ENCODE peak calls at places on chromosomes 7 and 10, in six cellular contexts. Z, L, Q, J, V and A are unnamed samples.

GRCh38 chr7:138434458-138435093 is 25.5 kb upstream of the TRIM24 start:
- DNase-seq in L (no peak), V (no peak), Z (no peak), J (no peak), Q (no peak), A (no peak)

GRCh38 chr7:54252256-54253035 is 289.7 kb upstream of the VSTM2A start:
- DNase-seq in L (no peak), Q (peak), V (no peak), Z (peak), J (no peak), A (no peak)

GRCh38 chr10:72276013-72276387 is 2.3 kb downstream of the DDIT4 start:
- DNase-seq in L (peak), J (no peak), V (no peak), Z (no peak), Q (no peak), A (no peak)

GRCh38 chr10:7561216-7561893 is 105.4 kb downstream of the ITIH5 start:
- DNase-seq in Q (no peak), V (no peak), J (no peak), L (no peak), Z (no peak), A (no peak)

GRCh38 chr7:158847451-158847866 is 8.9 kb upstream of the DYNC2I1 start:
- DNase-seq in V (peak), Q (no peak), J (no peak), Z (no peak), L (no peak), A (no peak)

GRCh38 chr10:102410427-102411073 is 8.0 kb downstream of the PSD start:
- DNase-seq in V (no peak), Z (no peak), L (no peak), Q (no peak), J (peak), A (no peak)

GRCh38 chr7:96330193-96330592 is 8.3 kb upstream of the SLC25A13 start:
- DNase-seq in V (no peak), J (no peak), L (no peak), Q (no peak), Z (no peak), A (no peak)

GRCh38 chr10:95350212-95350829 is 59.5 kb upstream of the PDLIM1 start:
- DNase-seq in Q (no peak), J (no peak), L (no peak), Z (no peak), V (peak), A (no peak)

GRCh38 chr7:41656357-41656756 is 46.5 kb downstream of the INHBA start:
- DNase-seq in L (peak), Q (no peak), V (peak), J (no peak), Z (no peak), A (no peak)

GRCh38 chr7:137694405-137694804 is 152.4 kb downstream of the DGKI start:
- DNase-seq in Z (no peak), J (no peak), L (no peak), Q (no peak), V (peak), A (no peak)

GRCh38 chr10:9147475-9147874 is 1093.0 kb downstream of the GATA3 start:
- DNase-seq in J (no peak), L (no peak), V (no peak), Q (no peak), Z (no peak), A (no peak)